ENCODE peak calls at places on chromosomes 3 and 15, in seven cellular contexts. T is fibroblast of lung; A is CD4-positive, CD25-positive, alpha-beta regulatory T cell; W is breast epithelium; P is A549; S is right atrium auricular region; D is T-helper 17 cell. C is an unnamed sample. For H3K9me3, the result is how much of the 10 kb centered on the place peaks cover.

GRCh38 chr3:11464356-11464755 is 179.4 kb downstream of the VGLL4 start:
- DNase-seq in T (no peak), A (no peak), W (no peak), P (no peak), S (no peak), D (no peak), C (no peak)

GRCh38 chr3:78754066-78754743 is 1013.6 kb downstream of the ROBO1 start:
- DNase-seq in T (peak), A (no peak), W (no peak), P (no peak), S (no peak), D (no peak), C (no peak)

GRCh38 chr3:126961191-126961790 is 21.6 kb upstream of the PLXNA1 start:
- DNase-seq in T (peak), A (no peak), W (peak), P (no peak), S (peak), D (no peak), C (no peak)

GRCh38 chr3:2923390-2923789 is 186.8 kb downstream of the IL5RA start:
- DNase-seq in T (no peak), A (no peak), W (no peak), P (no peak), S (no peak), D (no peak), C (no peak)

GRCh38 chr3:64681015-64681414 is 6.8 kb downstream of the ADAMTS9 start:
- DNase-seq in T (no peak), A (no peak), W (no peak), P (no peak), S (no peak), D (no peak), C (no peak)

GRCh38 chr3:139296141-139296718 is 47.6 kb upstream of the MRPS22 start:
- DNase-seq in T (no peak), A (no peak), W (no peak), P (no peak), S (no peak), D (no peak), C (no peak)

GRCh38 chr15:56174649-56175048 is 69.0 kb downstream of the RFX7 start:
- DNase-seq in T (no peak), A (peak), W (no peak), P (no peak), S (no peak), D (no peak), C (no peak)

GRCh38 chr3:39327746-39328349 is 1.7 kb upstream of the CCR8 start:
- DNase-seq in T (no peak), A (no peak), W (no peak), P (no peak), S (no peak), D (peak), C (no peak)

GRCh38 chr3:142180761-142181362 is 31.5 kb upstream of the TFDP2 start:
- DNase-seq in T (peak), A (peak), W (no peak), P (peak), S (no peak), D (no peak), C (peak)

GRCh38 chr3:177596822-177597271 is 399.6 kb upstream of the TBL1XR1 start:
- DNase-seq in T (peak), A (no peak), W (no peak), P (no peak), S (no peak), D (no peak), C (no peak)

GRCh38 chr3:51813539-51813938 is 34.5 kb upstream of the IQCF6 start:
- DNase-seq in T (no peak), A (no peak), W (no peak), P (no peak), S (no peak), D (no peak), C (no peak)

GRCh38 chr3:114446605-114447004 is 152.8 kb downstream of the TIGIT start:
- DNase-seq in T (no peak), A (no peak), W (no peak), P (no peak), S (no peak), D (no peak), C (no peak)

GRCh38 chr15:80645494-80646065 is 49.5 kb upstream of the ABHD17C start:
- DNase-seq in T (peak), A (no peak), W (no peak), P (no peak), S (no peak), D (no peak), C (no peak)

GRCh38 chr15:53978248-53978906 is at the start of gene UNC13C:
- DNase-seq in T (no peak), A (no peak), W (peak), P (peak), S (no peak), D (no peak), C (no peak)

GRCh38 chr15:70286110-70286806 is 188.5 kb upstream of the TLE3 start:
- DNase-seq in T (no peak), A (no peak), W (no peak), P (no peak), S (no peak), D (no peak), C (no peak)

GRCh38 chr3:37762698-37763097 is 99.0 kb upstream of the CTDSPL start:
- DNase-seq in T (peak), A (no peak), W (no peak), P (no peak), S (no peak), D (no peak), C (no peak)

GRCh38 chr15:69815793-69816192 is 281.9 kb downstream of the TLE3 start:
- DNase-seq in T (no peak), A (no peak), W (no peak), P (no peak), S (no peak), D (no peak), C (no peak)

GRCh38 chr3:113245775-113246174 is 34.4 kb downstream of the BOC start:
- DNase-seq in T (peak), A (no peak), W (no peak), P (no peak), S (peak), D (no peak), C (no peak)

GRCh38 chr3:31968391-31968926 is 12.6 kb downstream of the OSBPL10 start:
- DNase-seq in T (peak), A (no peak), W (no peak), P (no peak), S (no peak), D (no peak), C (no peak)

GRCh38 chr3:70550723-70551319 is 238.4 kb upstream of the MDFIC2 start:
- DNase-seq in T (peak), A (peak), W (peak), P (no peak), S (peak), D (peak), C (peak)

GRCh38 chr15:71226536-71227455 is 111.5 kb downstream of the THSD4 start:
- DNase-seq in T (no peak), A (no peak), W (no peak), P (no peak), S (no peak), D (no peak), C (no peak)

GRCh38 chr15:38635170-38635569 is 70.6 kb upstream of the RASGRP1 start:
- DNase-seq in T (no peak), A (no peak), W (no peak), P (no peak), S (no peak), D (no peak), C (no peak)

GRCh38 chr15:98802187-98802586 is 153.8 kb downstream of the IGF1R start:
- DNase-seq in T (no peak), A (no peak), W (no peak), P (no peak), S (no peak), D (no peak), C (no peak)

GRCh38 chr3:81876826-81877225 is 115.4 kb upstream of the GBE1 start:
- DNase-seq in T (no peak), A (no peak), W (no peak), P (no peak), S (no peak), D (no peak), C (no peak)

GRCh38 chr3:12222765-12223485 is 64.2 kb upstream of the TIMP4 start:
- DNase-seq in T (peak), A (no peak), W (no peak), P (no peak), S (no peak), D (no peak), C (no peak)

GRCh38 chr3:119690043-119690656 is 12.7 kb upstream of the CFAP91 start:
- DNase-seq in T (peak), A (no peak), W (no peak), P (peak), S (no peak), D (no peak), C (no peak)

GRCh38 chr3:71973337-71974030 is 188.5 kb upstream of the PROK2 start:
- DNase-seq in T (no peak), A (no peak), W (no peak), P (no peak), S (no peak), D (no peak), C (no peak)
- H3K9me3 ChIP-seq in T (under half), A (under half), W (under half), P (under half), S (under half), D (under half), C (under half)

GRCh38 chr15:27820232-27820631 is 278.9 kb downstream of the OCA2 start:
- DNase-seq in T (peak), A (no peak), W (no peak), P (no peak), S (no peak), D (no peak), C (no peak)

GRCh38 chr15:27817258-27817657 is 281.9 kb downstream of the OCA2 start:
- DNase-seq in T (no peak), A (no peak), W (no peak), P (no peak), S (no peak), D (no peak), C (no peak)

GRCh38 chr15:27813139-27813538 is 286.0 kb downstream of the OCA2 start:
- DNase-seq in T (no peak), A (no peak), W (no peak), P (no peak), S (no peak), D (no peak), C (no peak)

GRCh38 chr15:27816790-27817189 is 282.3 kb downstream of the OCA2 start:
- DNase-seq in T (no peak), A (no peak), W (no peak), P (no peak), S (no peak), D (no peak), C (no peak)

GRCh38 chr15:27815035-27815434 is 284.1 kb downstream of the OCA2 start:
- DNase-seq in T (no peak), A (no peak), W (no peak), P (no peak), S (peak), D (no peak), C (no peak)
- H3K9me3 ChIP-seq in T (under half), A (under half), W (under half), P (under half), S (under half), D (under half), C (under half)

DNA sequence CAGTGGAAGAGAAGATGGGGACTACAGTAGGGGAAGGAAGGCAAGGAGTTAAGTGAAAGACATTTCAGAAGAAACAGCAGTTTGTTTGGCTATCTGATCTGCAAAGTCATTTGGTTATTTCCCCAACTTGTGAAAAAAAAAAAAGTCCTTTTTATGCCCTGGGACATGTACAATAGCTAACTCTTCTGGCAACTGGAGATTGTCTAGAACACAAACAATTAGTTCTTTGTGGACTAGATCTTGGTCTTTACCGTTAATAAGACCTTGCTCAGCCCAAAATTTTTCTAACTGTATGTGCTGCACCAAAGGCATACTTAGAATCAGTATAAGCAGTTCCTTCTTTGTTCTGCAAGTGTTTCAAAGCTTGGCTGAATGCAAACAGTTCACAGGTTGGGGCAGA is 103.5 kb upstream of the NECTIN3 start:
- DNase-seq in T (no peak), A (no peak), W (no peak), P (no peak), S (no peak), D (no peak), C (no peak)
- H3K9me3 ChIP-seq in T (under half), A (under half), W (under half), P (under half), S (under half), D (under half), C (under half)

DNA sequence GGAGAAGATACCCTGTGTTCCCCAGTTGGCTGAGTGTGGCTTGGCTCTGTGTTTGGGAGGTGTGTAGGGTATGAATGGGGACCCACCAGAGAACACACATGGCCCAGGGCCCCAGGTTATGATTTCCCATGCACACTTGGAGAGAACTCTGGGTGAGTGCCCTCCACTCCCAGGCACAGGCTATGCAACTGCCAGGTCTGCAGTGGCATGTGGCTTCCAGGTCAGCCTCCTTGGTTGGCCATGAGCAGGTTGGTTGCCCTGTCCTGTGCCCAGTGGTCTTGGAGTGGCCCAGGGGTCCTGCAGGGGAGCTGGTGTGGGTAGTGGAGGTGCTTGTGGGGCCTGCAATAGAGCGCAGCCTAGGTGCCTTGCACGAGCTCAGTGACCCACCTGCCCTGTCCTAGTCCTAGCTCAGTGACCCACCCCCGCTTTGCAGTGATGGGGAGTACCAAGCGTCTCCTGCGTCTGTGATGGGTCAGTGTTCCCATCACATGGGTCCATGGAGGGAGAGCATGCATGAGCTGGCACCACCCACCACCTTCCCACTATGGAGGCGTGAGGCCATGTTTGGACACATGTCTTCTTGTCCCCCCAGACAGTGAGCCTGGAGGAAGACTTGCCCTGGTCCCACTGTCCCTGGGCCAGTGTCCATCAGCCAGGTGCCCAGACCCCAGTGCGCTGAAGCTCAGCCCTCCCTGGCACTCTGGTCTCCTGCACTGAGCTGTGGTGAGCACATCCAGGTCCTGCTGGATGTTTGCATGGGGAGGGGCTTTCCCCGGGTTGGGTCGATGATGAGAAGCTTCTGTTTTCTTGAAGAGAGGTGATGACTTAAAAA is 217.3 kb downstream of the SNRPN start:
- DNase-seq in T (no peak), A (no peak), W (peak), P (no peak), S (peak), D (no peak), C (no peak)
- H3K9me3 ChIP-seq in T (under half), A (half or more), W (half or more), P (under half), S (under half), D (under half), C (under half)

DNA sequence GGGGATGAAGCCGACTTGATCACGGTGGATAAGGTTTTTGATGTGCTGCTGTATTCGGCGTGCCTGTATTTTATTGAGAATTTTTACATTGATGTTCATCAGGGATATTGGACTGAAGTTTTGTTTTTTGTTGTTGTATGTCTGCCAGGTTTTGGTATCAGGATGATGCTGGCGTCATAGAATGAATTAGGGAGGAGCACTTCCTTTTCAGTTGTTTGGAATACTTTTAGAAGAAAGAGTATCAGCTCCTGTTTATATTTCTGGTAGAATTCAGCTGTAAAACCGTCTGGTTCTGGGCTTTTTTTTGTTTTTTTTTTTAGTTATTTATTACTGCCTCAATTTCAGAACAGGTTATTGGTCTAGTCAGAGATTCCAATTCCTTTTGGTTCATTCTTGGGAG is 93.7 kb downstream of the SLC25A26 start:
- DNase-seq in T (no peak), A (no peak), W (no peak), P (no peak), S (no peak), D (no peak), C (no peak)
- H3K9me3 ChIP-seq in T (under half), A (under half), W (under half), P (under half), S (under half), D (under half), C (under half)

GRCh38 chr3:6079518-6080179 is 781.3 kb upstream of the GRM7 start:
- DNase-seq in T (no peak), A (no peak), W (no peak), P (no peak), S (no peak), D (no peak), C (no peak)
- H3K9me3 ChIP-seq in T (under half), A (under half), W (under half), P (under half), S (under half), D (under half), C (under half)

DNA sequence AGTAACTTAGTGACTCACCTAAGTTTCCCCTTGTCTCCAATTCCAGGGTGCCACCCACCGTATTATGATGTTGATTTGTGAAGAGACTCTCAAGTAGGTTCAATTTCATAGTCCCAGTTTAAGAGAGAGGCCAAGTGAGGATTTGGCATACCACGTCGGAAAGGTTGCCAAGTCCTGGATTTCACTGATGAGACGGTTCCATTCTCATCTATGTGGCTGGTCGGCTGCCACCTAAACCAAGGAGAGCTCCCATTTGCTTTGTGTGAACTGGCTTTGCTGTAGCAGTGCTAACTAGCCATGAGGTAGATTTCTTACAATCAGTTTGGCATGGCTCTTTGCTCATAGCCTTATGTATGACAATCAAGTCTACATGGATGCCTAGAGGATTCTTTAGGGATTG is 653.6 kb downstream of the NLGN1 start:
- DNase-seq in T (no peak), A (no peak), W (no peak), P (no peak), S (no peak), D (no peak), C (no peak)
- H3K9me3 ChIP-seq in T (under half), A (under half), W (under half), P (under half), S (under half), D (under half), C (under half)

GRCh38 chr3:121818578-121818977 is 16.3 kb downstream of the IQCB1 start:
- DNase-seq in T (no peak), A (no peak), W (no peak), P (no peak), S (no peak), D (no peak), C (no peak)
- H3K9me3 ChIP-seq in T (under half), A (under half), W (under half), P (under half), S (under half), D (under half), C (under half)

DNA sequence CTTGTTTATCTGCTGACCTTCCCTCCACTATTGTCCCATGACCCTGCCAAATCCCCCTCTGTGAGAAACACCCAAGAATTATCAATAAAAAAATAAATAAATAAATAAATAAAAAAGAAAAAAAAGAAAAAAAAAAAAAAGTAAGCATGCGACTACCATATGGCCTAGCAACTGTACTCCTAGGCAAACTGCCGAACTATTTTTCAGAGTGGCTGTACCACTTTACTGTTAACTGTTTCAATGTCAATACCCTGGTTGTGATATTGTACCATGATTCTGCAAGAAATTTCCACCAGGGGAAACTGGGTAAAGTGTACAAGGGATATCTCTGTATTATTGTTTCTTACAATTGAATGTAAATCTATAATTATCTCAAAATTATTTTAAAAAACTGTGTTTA is 41.3 kb upstream of the MAP4 start:
- DNase-seq in T (no peak), A (no peak), W (no peak), P (no peak), S (no peak), D (no peak), C (no peak)
- H3K9me3 ChIP-seq in T (under half), A (under half), W (under half), P (under half), S (under half), D (under half), C (under half)

C was measured in CD4-positive, alpha-beta T cell.